ENCODE peak calls at places on chromosomes 16 and 17, in nine cellular contexts. I is HCT116, X is stomach, Q is esophagus squamous epithelium, G is lower leg skin, P is transverse colon, F is GM12878, K is heart left ventricle, U is breast epithelium. B is an unnamed sample.

GRCh38 chr17:48241770-48242497 is 134.4 kb downstream of the SNX11 start:
- DNase-seq in I (no peak), X (no peak), Q (no peak), G (no peak), P (no peak), F (no peak), K (no peak), U (no peak), B (no peak)

GRCh38 chr17:59838196-59838911 is 54.4 kb downstream of the TUBD1 start:
- DNase-seq in I (no peak), X (no peak), Q (no peak), G (peak), P (no peak), F (no peak), K (no peak), U (no peak), B (no peak)

GRCh38 chr16:19389246-19389645 is 28.4 kb upstream of the TMC5 start:
- DNase-seq in I (no peak), X (peak), Q (no peak), G (no peak), P (peak), F (peak), K (no peak), U (peak), B (no peak)

GRCh38 chr16:27310576-27311448 is 3.0 kb upstream of the IL4R start:
- DNase-seq in I (no peak), X (no peak), Q (no peak), G (peak), P (no peak), F (no peak), K (no peak), U (no peak), B (no peak)

GRCh38 chr17:34090593-34090992 is 164.5 kb upstream of the CCL2 start:
- DNase-seq in I (no peak), X (no peak), Q (no peak), G (no peak), P (no peak), F (no peak), K (no peak), U (no peak), B (no peak)

GRCh38 chr16:46801428-46802049 is 29.4 kb downstream of the C16orf87 start:
- DNase-seq in I (no peak), X (no peak), Q (no peak), G (no peak), P (no peak), F (no peak), K (no peak), U (no peak), B (no peak)

GRCh38 chr16:30395155-30395991 is at the start of gene ZNF48:
- DNase-seq in I (peak), X (peak), Q (no peak), G (peak), P (peak), F (no peak), K (peak), U (peak), B (peak)

GRCh38 chr17:44916781-44917241 is 1.5 kb upstream of the GFAP start:
- DNase-seq in I (no peak), X (no peak), Q (no peak), G (peak), P (peak), F (no peak), K (peak), U (peak), B (no peak)

GRCh38 chr17:41392278-41392677 is 5.1 kb downstream of the KRT31 start:
- DNase-seq in I (no peak), X (no peak), Q (no peak), G (no peak), P (no peak), F (no peak), K (no peak), U (no peak), B (no peak)

GRCh38 chr16:90034504-90034903 is 15.2 kb upstream of the DBNDD1 start:
- DNase-seq in I (no peak), X (no peak), Q (no peak), G (no peak), P (no peak), F (no peak), K (no peak), U (no peak), B (no peak)

GRCh38 chr16:90028985-90029384 is 9.7 kb upstream of the DBNDD1 start:
- DNase-seq in I (no peak), X (no peak), Q (no peak), G (no peak), P (no peak), F (no peak), K (no peak), U (no peak), B (no peak)

GRCh38 chr16:90031186-90031930 is 12.1 kb upstream of the DBNDD1 start:
- DNase-seq in I (no peak), X (no peak), Q (no peak), G (no peak), P (no peak), F (no peak), K (no peak), U (no peak), B (no peak)

GRCh38 chr16:90032664-90033346 is 13.5 kb upstream of the DBNDD1 start:
- DNase-seq in I (no peak), X (no peak), Q (no peak), G (no peak), P (no peak), F (no peak), K (peak), U (no peak), B (no peak)

GRCh38 chr16:90031931-90032663 is 12.8 kb upstream of the DBNDD1 start:
- DNase-seq in I (no peak), X (no peak), Q (no peak), G (no peak), P (no peak), F (no peak), K (no peak), U (no peak), B (no peak)
- TF ChIP-seq POLR2A in I (no peak), X (no peak), Q (no peak), G (no peak), P (peak), F (no peak), K (no peak), U (no peak), B (no peak)

DNA sequence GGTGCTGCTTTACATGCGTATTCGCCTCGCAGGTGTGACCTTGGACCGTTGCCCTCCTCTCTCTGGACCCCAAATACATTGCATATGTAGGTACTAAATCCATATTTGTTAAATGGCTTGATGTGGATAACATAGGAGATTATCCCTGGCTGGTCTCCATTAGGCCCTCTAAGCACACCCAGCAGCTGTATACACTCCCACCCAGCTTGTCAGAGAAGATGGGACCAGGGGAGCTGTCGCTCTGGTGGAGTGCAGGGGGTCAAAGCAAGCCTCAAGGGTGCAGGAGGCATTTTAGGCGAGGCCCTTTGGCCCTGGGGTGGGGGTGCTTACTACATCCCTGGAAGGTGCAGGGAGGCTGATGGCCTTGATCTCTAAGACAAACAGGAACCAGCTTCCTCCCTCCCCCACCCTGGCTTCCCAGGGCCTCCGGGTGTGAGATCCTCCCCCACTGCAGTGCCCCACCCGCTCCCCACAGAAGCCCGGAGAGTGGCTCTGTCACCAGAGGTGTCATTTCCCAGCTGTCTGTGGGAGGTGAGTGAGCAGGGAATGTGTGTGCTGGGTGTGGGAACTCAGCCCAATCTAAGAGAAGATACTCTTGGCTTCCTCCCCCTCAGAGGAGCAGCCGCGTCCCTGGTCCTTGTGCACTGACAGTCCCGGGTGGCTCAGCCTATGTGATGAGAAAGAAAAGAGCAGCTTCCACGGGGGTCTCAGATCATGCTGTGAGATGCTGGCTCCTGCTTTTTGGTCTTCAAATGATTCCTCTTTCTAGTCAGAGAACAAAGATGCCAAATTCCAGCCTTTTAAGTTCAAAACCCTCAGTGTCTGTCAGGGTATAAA is 1.4 kb upstream of the VAMP2 start:
- DNase-seq in I (no peak), X (peak), Q (no peak), G (peak), P (peak), F (no peak), K (peak), U (no peak), B (no peak)
- TF ChIP-seq POLR2A in I (no peak), X (no peak), Q (no peak), G (no peak), P (no peak), F (no peak), K (no peak), U (no peak), B (no peak)

GRCh38 chr16:3073448-3073847 is 8.0 kb downstream of the IL32 start:
- DNase-seq in I (no peak), X (no peak), Q (no peak), G (no peak), P (no peak), F (no peak), K (no peak), U (no peak), B (no peak)

GRCh38 chr16:3074860-3075545 is 9.6 kb downstream of the IL32 start:
- DNase-seq in I (no peak), X (peak), Q (no peak), G (no peak), P (peak), F (peak), K (no peak), U (no peak), B (peak)

GRCh38 chr16:3070608-3071111 is 5.2 kb downstream of the IL32 start:
- DNase-seq in I (no peak), X (no peak), Q (no peak), G (no peak), P (no peak), F (no peak), K (no peak), U (no peak), B (no peak)

GRCh38 chr16:3068486-3068885 is 3.0 kb downstream of the IL32 start:
- DNase-seq in I (no peak), X (no peak), Q (no peak), G (no peak), P (peak), F (no peak), K (no peak), U (no peak), B (no peak)

DNA sequence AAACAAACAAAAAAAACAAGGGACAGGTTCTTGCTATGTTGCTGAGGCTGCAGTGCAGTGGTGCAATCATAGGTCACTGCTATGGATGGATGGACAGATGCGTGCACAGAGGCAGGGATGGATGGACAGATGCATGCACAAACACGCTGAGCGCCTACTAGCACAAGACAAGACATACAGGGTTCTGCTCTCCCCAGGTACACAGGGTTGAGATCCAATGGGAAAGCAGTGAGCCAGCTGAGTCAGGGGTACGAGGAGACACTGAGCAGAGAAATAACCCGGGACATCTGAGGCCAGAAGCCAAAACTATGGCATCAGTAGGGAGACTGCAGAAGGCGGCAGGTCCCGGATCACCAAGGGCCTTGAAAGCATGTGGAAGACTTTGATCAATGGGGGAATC is 6.2 kb downstream of the IL32 start:
- DNase-seq in I (no peak), X (no peak), Q (no peak), G (no peak), P (no peak), F (no peak), K (no peak), U (no peak), B (no peak)
- TF ChIP-seq POLR2A in I (no peak), X (no peak), Q (no peak), G (no peak), P (no peak), F (no peak), K (no peak), U (no peak), B (no peak)

GRCh38 chr17:40100419-40100668 is at the start of gene NR1D1:
- DNase-seq in I (no peak), X (no peak), Q (no peak), G (no peak), P (no peak), F (no peak), K (no peak), U (no peak), B (no peak)
- TF ChIP-seq POLR2A in I (peak), X (no peak), Q (peak), G (peak), P (peak), F (peak), K (peak), U (peak), B (peak)

GRCh38 chr17:3903881-3904286 is 11.0 kb upstream of the CAMKK1 start:
- DNase-seq in I (no peak), X (no peak), Q (no peak), G (no peak), P (no peak), F (no peak), K (no peak), U (no peak), B (no peak)
- TF ChIP-seq POLR2A in I (no peak), X (no peak), Q (no peak), G (no peak), P (no peak), F (no peak), K (no peak), U (no peak), B (no peak)

DNA sequence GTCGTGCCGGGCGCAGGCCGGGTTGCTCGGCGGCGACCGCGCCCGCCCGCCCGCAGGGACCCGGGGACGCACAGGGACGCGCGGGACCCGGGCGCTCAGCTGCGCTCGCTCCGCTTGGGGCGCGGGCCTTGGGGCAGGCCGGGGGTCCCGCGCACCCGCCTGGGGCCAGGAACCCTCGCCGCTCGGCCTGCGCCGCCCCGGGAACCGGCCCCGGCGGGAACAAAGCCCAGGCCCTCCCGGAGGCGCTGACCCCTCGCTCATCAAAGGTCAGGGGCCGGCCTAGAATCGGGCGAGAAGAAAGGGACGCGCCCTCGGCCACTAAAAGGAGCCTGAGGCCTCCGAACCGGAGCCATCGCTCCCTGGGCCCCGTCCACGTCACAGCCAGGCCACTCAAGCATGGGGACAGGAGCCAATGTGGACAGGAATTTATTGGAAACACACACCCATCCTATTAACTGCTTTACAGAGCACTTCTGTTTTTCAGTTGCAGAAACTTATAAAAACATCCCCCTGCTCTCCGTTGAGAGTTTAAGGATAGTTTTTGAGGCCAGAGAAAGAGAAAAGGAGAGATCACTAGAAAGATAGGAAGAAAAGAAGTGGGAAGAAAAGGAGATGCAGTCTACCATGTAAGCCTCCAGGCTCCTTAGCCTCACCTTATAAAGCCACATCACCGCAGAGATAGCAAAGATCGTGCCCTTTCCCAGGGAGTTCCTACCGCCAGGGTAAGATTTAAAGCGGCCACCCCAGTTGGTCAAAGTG is 543 bp upstream of the ZFHX3 start:
- DNase-seq in I (no peak), X (peak), Q (no peak), G (no peak), P (peak), F (no peak), K (peak), U (no peak), B (no peak)
- TF ChIP-seq POLR2A in I (no peak), X (no peak), Q (no peak), G (no peak), P (peak), F (no peak), K (no peak), U (no peak), B (no peak)

GRCh38 chr16:57619606-57620315 is 8.7 kb upstream of the ADGRG1 start:
- DNase-seq in I (no peak), X (peak), Q (no peak), G (peak), P (peak), F (no peak), K (peak), U (peak), B (no peak)

GRCh38 chr16:57620316-57621231 is 7.9 kb upstream of the ADGRG1 start:
- DNase-seq in I (no peak), X (peak), Q (no peak), G (peak), P (peak), F (no peak), K (peak), U (peak), B (no peak)

GRCh38 chr16:57623251-57624043 is 5.0 kb upstream of the ADGRG1 start:
- DNase-seq in I (peak), X (peak), Q (no peak), G (no peak), P (peak), F (no peak), K (peak), U (peak), B (no peak)

GRCh38 chr16:57622361-57623250 is 5.8 kb upstream of the ADGRG1 start:
- DNase-seq in I (no peak), X (no peak), Q (no peak), G (peak), P (no peak), F (no peak), K (peak), U (peak), B (no peak)

DNA sequence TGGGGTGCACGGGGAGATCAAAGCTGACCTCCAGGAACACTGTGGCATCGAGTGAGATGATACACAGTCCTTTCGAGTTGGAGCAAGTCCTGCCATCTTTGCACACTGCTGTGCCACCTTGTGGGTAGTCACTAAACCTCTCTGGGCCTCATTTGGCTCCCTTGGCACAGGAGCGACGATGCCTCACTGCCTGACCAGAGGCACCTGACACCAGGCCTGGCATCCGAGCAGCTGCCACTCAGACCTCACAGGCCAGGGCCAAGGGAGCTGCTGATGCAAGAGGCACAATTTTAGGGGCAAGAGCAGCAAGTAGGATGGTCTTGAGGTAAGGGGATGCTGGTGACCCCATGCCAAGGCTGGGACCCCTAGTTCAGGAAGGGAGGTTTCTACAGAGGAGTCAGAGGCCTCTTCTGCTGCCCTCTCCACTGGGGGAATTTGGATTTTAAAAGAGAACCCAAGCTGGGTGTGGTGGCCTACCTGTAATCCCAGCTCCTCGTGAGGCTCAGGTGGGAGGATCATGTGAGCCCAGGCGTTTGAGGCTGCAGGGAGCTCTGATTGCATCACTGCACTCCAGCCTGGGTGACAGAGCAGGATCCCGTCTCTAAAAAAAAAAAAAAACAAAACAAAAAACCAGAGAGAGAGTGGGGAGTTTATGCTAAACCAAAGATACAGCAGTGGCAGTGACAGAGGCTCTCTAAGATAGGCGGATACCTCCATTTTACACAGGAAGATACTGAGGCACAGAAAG is 6.7 kb upstream of the ADGRG1 start:
- DNase-seq in I (no peak), X (no peak), Q (no peak), G (peak), P (no peak), F (no peak), K (peak), U (peak), B (no peak)
- TF ChIP-seq POLR2A in I (no peak), X (no peak), Q (no peak), G (no peak), P (no peak), F (no peak), K (no peak), U (no peak), B (no peak)

GRCh38 chr17:81509048-81509686 is 3.4 kb downstream of the ACTG1 start:
- DNase-seq in I (no peak), X (no peak), Q (no peak), G (no peak), P (peak), F (no peak), K (no peak), U (no peak), B (no peak)
- TF ChIP-seq POLR2A in I (no peak), X (no peak), Q (no peak), G (no peak), P (peak), F (peak), K (no peak), U (no peak), B (peak)

DNA sequence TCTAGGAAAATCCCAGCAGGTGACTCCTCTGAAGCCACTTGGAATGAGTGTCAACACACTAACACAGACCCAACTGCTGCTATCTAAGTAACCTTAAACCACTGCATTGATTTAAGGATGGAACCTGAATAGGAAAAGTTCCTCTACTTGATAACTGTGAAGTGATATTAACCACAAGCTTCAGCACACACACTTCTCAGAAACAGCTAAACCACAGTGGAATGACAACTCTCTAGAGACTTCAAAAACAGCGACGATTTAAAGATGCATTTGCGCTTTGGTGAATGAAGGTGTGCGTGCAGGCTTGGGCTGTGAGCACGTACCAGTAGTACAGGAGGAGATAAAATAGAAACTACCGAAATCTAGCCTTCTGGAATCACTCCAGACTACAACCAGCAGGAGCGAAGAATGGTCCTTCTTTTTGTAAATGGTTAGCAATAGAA is 137.6 kb upstream of the CORO6 start:
- DNase-seq in I (no peak), X (no peak), Q (no peak), G (no peak), P (peak), F (peak), K (no peak), U (no peak), B (no peak)
- TF ChIP-seq POLR2A in I (no peak), X (no peak), Q (no peak), G (no peak), P (peak), F (no peak), K (no peak), U (no peak), B (no peak)